ENCODE peak calls at places on chromosomes 16 and 17, in four cellular contexts. C, K, E and B are unnamed samples. For H3K27me3 and H3K9me3, the result is how much of the 10 kb centered on the place peaks cover.

GRCh38 chr16:53546988-53547391 is 44.0 kb upstream of the AKTIP start:
- DNase-seq in C (no peak), K (no peak), E (no peak), B (peak)

GRCh38 chr17:17557796-17558195 is 33.7 kb downstream of the PEMT start:
- DNase-seq in C (no peak), K (no peak), E (no peak), B (no peak)

GRCh38 chr16:51982715-51983680 is 563.9 kb downstream of the TOX3 start:
- DNase-seq in C (peak), K (peak), E (peak), B (peak)

GRCh38 chr16:81855552-81856153 is 76.6 kb downstream of the PLCG2 start:
- DNase-seq in C (no peak), K (no peak), E (no peak), B (no peak)

GRCh38 chr16:23379707-23380106 is 73.3 kb downstream of the COG7 start:
- DNase-seq in C (no peak), K (no peak), E (no peak), B (no peak)

GRCh38 chr16:80045944-80046660 is 445.6 kb upstream of the MAF start:
- DNase-seq in C (no peak), K (no peak), E (no peak), B (no peak)

GRCh38 chr17:29710891-29711418 is 88.2 kb upstream of the CORO6 start:
- DNase-seq in C (no peak), K (no peak), E (no peak), B (peak)

GRCh38 chr16:88508376-88508867 is 55.3 kb downstream of the ZFPM1 start:
- DNase-seq in C (no peak), K (no peak), E (no peak), B (no peak)

GRCh38 chr16:49179714-49180330 is 101.8 kb downstream of the CBLN1 start:
- DNase-seq in C (no peak), K (no peak), E (no peak), B (no peak)

GRCh38 chr17:74633261-74633783 is 9.8 kb upstream of the CD300E start:
- DNase-seq in C (no peak), K (no peak), E (no peak), B (no peak)

DNA sequence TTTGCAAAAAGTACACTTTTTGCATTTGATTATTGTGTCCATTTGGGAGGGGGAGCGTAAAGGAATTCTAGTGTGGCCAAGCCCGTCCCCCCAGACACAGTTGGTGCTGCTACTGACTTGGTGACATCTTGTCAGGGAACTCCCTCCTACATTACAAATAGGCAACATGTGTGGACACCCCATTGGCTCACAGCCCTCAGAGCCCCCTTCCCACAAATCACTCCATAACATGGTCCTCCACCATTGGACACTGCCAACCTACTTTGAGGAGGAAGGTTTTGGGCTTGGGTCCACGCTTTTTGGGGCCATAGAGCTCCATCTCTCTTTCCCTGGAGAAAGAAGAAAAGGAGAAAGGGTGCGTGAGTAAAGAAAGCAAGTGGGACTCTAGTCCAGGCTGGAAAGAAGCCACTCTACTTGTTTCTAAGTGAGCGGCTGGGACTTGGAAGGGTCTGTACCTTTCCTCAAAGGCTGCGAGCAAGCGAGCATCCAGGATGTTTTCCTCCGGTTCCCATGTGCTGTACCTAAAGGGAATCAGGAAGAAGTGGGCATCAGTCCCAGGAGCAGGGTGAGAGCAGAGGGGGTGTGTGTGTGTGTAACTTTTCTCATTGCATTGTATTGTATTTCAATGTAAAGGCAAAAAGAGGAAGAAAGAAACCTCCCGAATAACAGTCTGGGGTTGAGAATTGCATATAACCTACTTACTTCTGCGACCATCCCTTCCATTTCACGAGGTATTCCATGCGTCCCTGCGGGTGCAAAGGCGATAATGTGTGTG is 895 bp downstream of the CBX8 start:
- DNase-seq in C (no peak), K (no peak), E (no peak), B (no peak)
- H3K27me3 ChIP-seq in C (half or more), K (under half), E (under half), B (under half)

GRCh38 chr17:50817142-50817751 is 18.1 kb upstream of the WFIKKN2 start:
- DNase-seq in C (peak), K (peak), E (peak), B (peak)
- TF ChIP-seq CTCF in C (peak), K (peak), E (peak), B (peak)

DNA sequence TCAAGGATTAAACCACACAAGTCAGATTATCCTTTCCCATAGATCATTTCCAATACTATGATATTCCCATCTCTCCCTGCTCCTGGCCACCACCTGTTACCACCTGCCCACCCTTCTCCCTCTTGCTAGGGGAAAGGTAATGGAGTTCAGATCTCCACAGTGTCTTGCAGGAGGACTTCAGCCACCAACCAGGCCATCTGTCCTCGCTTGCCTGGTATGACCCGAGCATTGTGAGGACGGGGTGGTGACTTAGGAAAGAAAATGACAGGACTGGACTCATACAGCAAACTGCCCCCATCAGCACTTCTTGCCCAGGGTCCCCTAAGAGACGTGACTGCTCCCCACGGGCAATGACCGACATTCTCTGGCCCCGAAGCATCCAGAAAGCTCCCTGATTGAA is 10.8 kb downstream of the FKBP10 start:
- DNase-seq in C (no peak), K (no peak), E (no peak), B (no peak)
- H3K9me3 ChIP-seq in C (under half), K (under half), E (under half), B (under half)

GRCh38 chr17:8066841-8067775 is 20.4 kb downstream of the ALOX12B start:
- DNase-seq in C (no peak), K (no peak), E (no peak), B (no peak)
- H3K27me3 ChIP-seq in C (under half), K (under half), E (under half), B (under half)

DNA sequence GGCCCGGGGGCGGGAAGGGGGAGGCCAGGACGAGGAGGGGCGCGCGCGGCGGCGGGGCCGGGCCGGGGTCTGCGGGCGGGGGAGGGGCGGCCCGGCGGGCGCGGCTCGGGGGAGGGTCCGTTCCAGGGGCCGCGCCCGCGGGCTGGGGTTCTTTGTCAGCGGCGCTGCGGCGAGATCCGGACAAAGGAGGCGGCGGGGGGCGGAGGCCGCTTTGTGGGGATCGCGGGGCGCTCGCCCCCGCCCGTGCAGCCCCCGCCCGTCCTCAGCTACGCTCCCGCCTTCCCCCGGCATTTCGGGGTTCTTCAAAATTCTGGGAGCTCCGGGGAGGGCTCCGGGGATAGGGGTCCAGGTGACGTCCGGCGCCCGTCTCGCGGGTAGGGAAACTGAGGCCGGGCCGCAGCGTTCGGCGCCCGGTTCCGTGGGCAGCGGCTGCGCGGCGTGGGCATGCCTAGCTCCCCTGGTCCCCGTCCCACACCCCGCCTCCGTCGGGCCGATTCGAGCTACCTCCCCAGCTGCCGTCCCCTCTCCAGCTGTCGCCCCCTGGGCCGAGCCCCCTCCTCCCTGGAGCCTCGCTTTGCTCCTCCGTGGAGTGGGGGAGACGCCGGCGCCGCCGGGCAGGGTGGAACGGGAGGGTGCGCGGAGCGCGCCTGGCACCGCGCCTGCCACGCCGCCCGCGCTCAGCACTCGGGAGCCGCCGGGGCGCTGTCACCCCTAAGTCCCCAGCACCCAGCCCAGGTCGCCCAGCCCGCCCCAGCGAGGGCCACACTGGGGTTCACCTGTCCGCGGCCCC is 530 bp downstream of the SNN start:
- DNase-seq in C (no peak), K (peak), E (no peak), B (no peak)
- TF ChIP-seq CTCF in C (no peak), K (no peak), E (no peak), B (no peak)

DNA sequence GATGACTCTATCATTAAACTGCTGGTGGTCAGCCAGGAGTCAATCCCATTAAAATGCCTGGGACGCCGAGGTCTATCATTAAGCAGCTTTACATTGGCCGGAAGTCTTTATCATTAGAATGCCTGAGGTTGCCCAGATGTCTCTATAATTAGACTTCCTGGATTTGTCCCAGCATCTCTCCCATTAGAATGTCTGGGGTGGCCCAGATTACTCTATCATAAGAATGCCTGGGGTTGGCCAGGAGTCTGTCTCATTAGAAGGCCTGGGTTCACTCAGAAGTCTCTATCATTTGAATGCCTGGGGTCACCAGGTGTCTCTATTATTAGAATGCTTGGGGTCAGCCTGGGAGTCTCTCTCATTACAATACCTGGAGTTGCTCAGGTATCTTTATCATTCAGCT is 2227.2 kb downstream of the TP53TG3F start:
- DNase-seq in C (no peak), K (no peak), E (no peak), B (no peak)
- H3K9me3 ChIP-seq in C (under half), K (under half), E (under half), B (under half)

GRCh38 chr17:77686903-77687302 is 271.6 kb upstream of the TNRC6C start:
- DNase-seq in C (no peak), K (no peak), E (no peak), B (no peak)
- H3K27me3 ChIP-seq in C (under half), K (under half), E (under half), B (under half)

GRCh38 chr17:57120814-57121213 is 35.8 kb downstream of the AKAP1 start:
- DNase-seq in C (no peak), K (no peak), E (no peak), B (no peak)
- TF ChIP-seq CTCF in C (no peak), K (no peak), E (no peak), B (no peak)